ENCODE peak calls at places on chromosomes 7 and 10, in six cellular contexts. L, C, Y, F, T and K are unnamed samples.

GRCh38 chr10:114540191-114540590 is 117.9 kb downstream of the ABLIM1 start:
- DNase-seq in T (no peak), F (no peak), L (no peak), C (no peak), Y (no peak), K (no peak)

GRCh38 chr7:74173074-74173473 is 1.1 kb upstream of the EIF4H start:
- DNase-seq in C (no peak), Y (no peak), T (no peak), L (no peak), F (no peak), K (peak)

GRCh38 chr7:128755816-128756476 is 16.8 kb downstream of the CALU start:
- DNase-seq in F (no peak), Y (no peak), T (no peak), L (no peak), C (no peak), K (no peak)

GRCh38 chr7:100983451-100984187 is 14.3 kb downstream of the MUC12 start:
- DNase-seq in Y (no peak), F (no peak), T (peak), C (no peak), L (no peak), K (no peak)

GRCh38 chr10:93535293-93535692 is 31.2 kb upstream of the FFAR4 start:
- DNase-seq in L (no peak), C (no peak), T (no peak), Y (no peak), F (no peak), K (no peak)

GRCh38 chr10:131313377-131313776 is 1.9 kb upstream of the TCERG1L start:
- DNase-seq in F (no peak), C (no peak), L (no peak), Y (no peak), T (no peak), K (no peak)

GRCh38 chr7:40493609-40494041 is 358.8 kb downstream of the SUGCT start:
- DNase-seq in F (no peak), L (no peak), Y (no peak), C (no peak), T (no peak), K (no peak)

GRCh38 chr10:19824397-19825342 is 8.4 kb downstream of the PLXDC2 start:
- DNase-seq in C (no peak), Y (no peak), F (no peak), T (no peak), L (no peak), K (no peak)

GRCh38 chr7:89334785-89335184 is 539.2 kb upstream of the TEX47 start:
- DNase-seq in T (no peak), C (no peak), Y (no peak), F (no peak), L (no peak), K (no peak)

GRCh38 chr10:95346715-95347401 is 56.1 kb upstream of the PDLIM1 start:
- DNase-seq in Y (no peak), C (no peak), F (no peak), T (no peak), L (no peak), K (no peak)

GRCh38 chr10:103333934-103334520 is 16.9 kb downstream of the PCGF6 start:
- DNase-seq in T (no peak), F (no peak), Y (no peak), C (no peak), L (no peak), K (no peak)

GRCh38 chr10:45454262-45454661 is 80.2 kb downstream of the ALOX5 start:
- DNase-seq in C (no peak), L (no peak), Y (no peak), T (no peak), F (no peak), K (peak)

GRCh38 chr7:33379891-33380525 is 250.6 kb downstream of the BBS9 start:
- DNase-seq in L (no peak), F (no peak), C (no peak), T (no peak), Y (no peak), K (no peak)

GRCh38 chr7:37482953-37483352 is 34.3 kb upstream of the ELMO1 start:
- DNase-seq in L (no peak), F (no peak), T (no peak), Y (no peak), C (no peak), K (no peak)

GRCh38 chr10:99983280-99983988 is 26.3 kb downstream of the DNMBP start:
- DNase-seq in Y (no peak), L (no peak), F (no peak), C (peak), T (no peak), K (no peak)

GRCh38 chr7:134078991-134079390 is 48.1 kb upstream of the LRGUK start:
- DNase-seq in F (no peak), Y (no peak), C (no peak), T (no peak), L (no peak), K (no peak)

GRCh38 chr10:61992059-61992460 is 90.6 kb downstream of the ARID5B start:
- DNase-seq in F (no peak), Y (no peak), T (no peak), C (no peak), L (no peak), K (no peak)

GRCh38 chr10:91032614-91033248 is 111.8 kb upstream of the ANKRD1 start:
- DNase-seq in F (no peak), L (no peak), Y (no peak), C (no peak), T (no peak), K (peak)

GRCh38 chr10:99768430-99769011 is 13.9 kb upstream of the ABCC2 start:
- DNase-seq in C (no peak), F (no peak), Y (no peak), T (no peak), L (no peak), K (no peak)

GRCh38 chr10:126262971-126263370 is 125.3 kb downstream of the ADAM12 start:
- DNase-seq in C (no peak), T (no peak), Y (no peak), F (no peak), L (no peak), K (no peak)

GRCh38 chr10:75857269-75857846 is 425.9 kb downstream of the LRMDA start:
- DNase-seq in C (no peak), Y (no peak), F (no peak), L (no peak), T (no peak), K (no peak)

GRCh38 chr10:49175587-49176309 is 12.4 kb downstream of the TMEM273 start:
- DNase-seq in C (no peak), T (no peak), Y (no peak), L (no peak), F (no peak), K (no peak)

GRCh38 chr10:126177414-126178030 is 210.8 kb downstream of the ADAM12 start:
- DNase-seq in C (no peak), Y (no peak), F (no peak), T (no peak), L (no peak), K (no peak)

GRCh38 chr7:31494421-31494820 is 19.5 kb upstream of the ITPRID1 start:
- DNase-seq in Y (no peak), C (no peak), T (no peak), L (no peak), F (no peak), K (no peak)

GRCh38 chr10:4077804-4078203 is 292.8 kb upstream of the KLF6 start:
- DNase-seq in C (no peak), L (no peak), Y (no peak), F (no peak), T (no peak), K (no peak)

GRCh38 chr10:119896061-119896655 is 3.6 kb downstream of the SEC23IP start:
- DNase-seq in F (no peak), T (no peak), C (no peak), Y (no peak), L (no peak), K (peak)

GRCh38 chr10:59176241-59177030 is at the start of gene PHYHIPL:
- DNase-seq in C (peak), T (no peak), Y (no peak), L (peak), F (no peak), K (peak)

GRCh38 chr10:5404188-5405041 is at the start of gene TUBAL3:
- DNase-seq in T (no peak), F (no peak), Y (no peak), C (no peak), L (no peak), K (no peak)

GRCh38 chr10:11858093-11858492 is 34.9 kb downstream of the PROSER2 start:
- DNase-seq in T (no peak), F (no peak), C (no peak), Y (no peak), L (no peak), K (no peak)